ENCODE peak calls at places on chromosomes 7 and 10, in five cellular contexts. L, V, T, E and K are unnamed samples.

GRCh38 chr7:116812905-116813304 is 49.5 kb upstream of the CAPZA2 start:
- DNase-seq in E (no peak), L (no peak), V (no peak), T (no peak), K (no peak)

GRCh38 chr10:122263971-122264370 is 7.1 kb upstream of the BTBD16 start:
- DNase-seq in E (no peak), V (no peak), L (no peak), T (no peak), K (peak; percentile 52)

GRCh38 chr7:75844158-75844557 is 30.6 kb upstream of the CCL24 start:
- DNase-seq in L (no peak), T (no peak), V (no peak), E (no peak), K (no peak)

GRCh38 chr10:133312769-133313145 is 4.0 kb downstream of the ZNF511 start:
- DNase-seq in E (no peak), T (no peak), L (no peak), V (no peak), K (no peak)

GRCh38 chr10:130043491-130043890 is 67.1 kb downstream of the C10orf143 start:
- DNase-seq in T (no peak), E (no peak), V (peak; percentile 37), L (no peak), K (no peak)

GRCh38 chr10:84412482-84412881 is 84.1 kb downstream of the CCSER2 start:
- DNase-seq in E (no peak), V (no peak), T (no peak), L (no peak), K (no peak)

GRCh38 chr10:45353176-45353575 is 20.8 kb upstream of the ALOX5 start:
- DNase-seq in V (no peak), E (no peak), L (peak; percentile 39), T (no peak), K (no peak)

GRCh38 chr7:157302314-157302711 is 34.5 kb upstream of the DNAJB6 start:
- DNase-seq in E (peak; percentile 66), V (peak; percentile 86), L (peak; percentile 77), T (peak; percentile 49), K (peak; percentile 93)

GRCh38 chr7:156493942-156494341 is 146.6 kb upstream of the RNF32 start:
- DNase-seq in E (no peak), T (no peak), V (no peak), L (no peak), K (no peak)

GRCh38 chr10:133237241-133238065 is at the start of gene VENTX:
- DNase-seq in E (no peak), V (no peak), L (no peak), T (no peak), K (no peak)

GRCh38 chr10:99685232-99686041 is 26.1 kb downstream of the ENTPD7 start:
- DNase-seq in E (no peak), V (no peak), L (peak; percentile 64), T (no peak), K (no peak)

GRCh38 chr10:108653466-108653865 is 1269.8 kb downstream of the XPNPEP1 start:
- DNase-seq in T (no peak), V (no peak), E (no peak), L (no peak), K (no peak)

GRCh38 chr10:50244201-50244600 is 7.1 kb downstream of the ASAH2 start:
- DNase-seq in T (no peak), E (no peak), V (no peak), L (no peak), K (no peak)

GRCh38 chr7:78490526-78490925 is 692.0 kb downstream of the PHTF2 start:
- DNase-seq in E (no peak), T (no peak), V (no peak), L (no peak), K (no peak)

GRCh38 chr7:30470783-30471182 is 7.8 kb downstream of the NOD1 start:
- DNase-seq in V (no peak), T (no peak), E (peak; percentile 77), L (no peak), K (peak; percentile 68)

GRCh38 chr7:127644484-127644883 is 7.5 kb upstream of the SND1 start:
- DNase-seq in V (no peak), E (no peak), T (no peak), L (no peak), K (no peak)

DNA sequence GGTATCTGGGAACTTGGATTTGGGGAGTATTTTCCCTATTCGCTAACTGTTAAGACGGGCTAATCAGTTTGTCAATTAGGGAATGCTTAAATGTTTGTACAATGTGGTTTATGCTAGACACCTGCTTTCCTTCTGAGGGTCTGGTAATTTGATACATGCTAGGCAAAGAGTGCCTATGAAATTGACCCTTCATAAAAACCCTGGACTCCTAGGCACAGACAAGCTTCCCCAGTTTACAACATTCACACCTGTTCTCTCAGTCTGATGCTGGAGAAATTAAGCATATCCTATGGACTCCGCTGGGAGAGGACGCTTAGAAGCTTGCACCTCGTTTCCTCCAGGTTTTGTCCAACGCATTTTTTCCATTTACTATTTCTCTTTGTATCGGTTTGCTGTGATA is 38.2 kb upstream of the NANOS1 start:
- DNase-seq in V (no peak), T (no peak), L (no peak), E (no peak), K (no peak)
- H3K4me3 ChIP-seq in V (no peak overlapping the region), T (no peak overlapping the region), L (no peak overlapping the region), E (no peak overlapping the region), K (no peak overlapping the region)

GRCh38 chr7:27170936-27171635 is 3.0 kb downstream of the HOXA10 start:
- DNase-seq in T (no peak), L (no peak), E (no peak), V (peak; percentile 31), K (no peak)

GRCh38 chr7:27172388-27172774 is 1.7 kb downstream of the HOXA10 start:
- DNase-seq in V (peak; percentile 32), L (no peak), E (no peak), T (no peak), K (no peak)

GRCh38 chr7:27171636-27172387 is 2.3 kb downstream of the HOXA10 start:
- DNase-seq in E (no peak), L (no peak), T (no peak), V (peak; percentile 55), K (no peak)

GRCh38 chr7:27169658-27170493 is 4.2 kb downstream of the HOXA10 start:
- DNase-seq in E (peak; percentile 17), V (peak; percentile 62), L (no peak), T (no peak), K (peak; percentile 81)

GRCh38 chr7:27170494-27170811 is 3.7 kb downstream of the HOXA10 start:
- DNase-seq in V (no peak), E (no peak), T (no peak), L (no peak), K (peak; percentile 83)
- H3K4me1 ChIP-seq in V (peaks cover 37% of the 10 kb centered on the region), E (peaks cover 21% of the 10 kb centered on the region), T (no peaks in the 10 kb centered on the region), L (no peaks in the 10 kb centered on the region), K (peaks cover 62% of the 10 kb centered on the region)

GRCh38 chr10:96828609-96829008 is 3.5 kb upstream of the LCOR start:
- DNase-seq in E (no peak), T (no peak), V (no peak), L (no peak), K (no peak)

GRCh38 chr10:96830511-96831199 is 1.4 kb upstream of the LCOR start:
- DNase-seq in T (peak; percentile 27), E (no peak), V (no peak), L (peak; percentile 91), K (no peak)

GRCh38 chr10:96831200-96831866 is 765 bp upstream of the LCOR start:
- DNase-seq in T (no peak), E (no peak), L (no peak), V (no peak), K (no peak)

GRCh38 chr10:96829029-96829773 is 2.9 kb upstream of the LCOR start:
- DNase-seq in L (no peak), E (no peak), V (no peak), T (no peak), K (no peak)

DNA sequence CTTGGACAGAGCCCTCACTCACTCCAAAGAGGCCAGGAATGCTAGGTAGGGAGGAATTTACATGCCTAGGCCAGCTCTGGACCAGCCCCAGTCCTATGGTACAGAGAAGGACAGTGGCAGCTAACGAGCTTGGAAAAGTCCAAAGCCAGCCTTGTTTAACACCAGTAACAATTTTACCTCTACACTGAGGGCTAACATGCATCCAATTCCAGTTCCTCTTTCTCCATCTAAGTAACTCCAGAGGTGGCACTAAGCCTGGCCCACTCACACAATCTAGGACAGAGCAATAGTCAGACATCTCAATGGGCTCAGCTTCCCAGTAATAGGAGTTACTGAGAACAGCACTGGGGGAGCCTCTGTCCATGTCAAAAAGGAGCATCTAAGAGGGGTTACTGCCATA is 5.7 kb upstream of the LCOR start:
- DNase-seq in L (no peak), V (no peak), T (no peak), E (no peak), K (no peak)
- H3K4me3 ChIP-seq in L (no peak overlapping the region), V (no peak overlapping the region), T (no peak overlapping the region), E (no peak overlapping the region), K (no peak overlapping the region)

GRCh38 chr7:120993575-120994191 is 5.2 kb downstream of the CPED1 start:
- DNase-seq in L (no peak), T (no peak), V (no peak), E (no peak), K (no peak)

GRCh38 chr7:120994512-120995363 is 6.2 kb downstream of the CPED1 start:
- DNase-seq in T (no peak), E (no peak), L (no peak), V (no peak), K (no peak)

GRCh38 chr7:120991570-120991969 is 3.1 kb downstream of the CPED1 start:
- DNase-seq in L (no peak), E (no peak), T (no peak), V (no peak), K (no peak)

GRCh38 chr7:120992272-120993010 is 3.9 kb downstream of the CPED1 start:
- DNase-seq in L (no peak), E (no peak), T (no peak), V (no peak), K (no peak)

GRCh38 chr7:120993011-120993574 is 4.6 kb downstream of the CPED1 start:
- DNase-seq in L (no peak), E (no peak), T (no peak), V (no peak), K (no peak)
- H3K4me1 ChIP-seq in L (peaks cover 35% of the 10 kb centered on the region), E (peaks cover 55% of the 10 kb centered on the region), T (peaks cover 35% of the 10 kb centered on the region), V (peaks cover 26% of the 10 kb centered on the region), K (peaks cover 50% of the 10 kb centered on the region)

DNA sequence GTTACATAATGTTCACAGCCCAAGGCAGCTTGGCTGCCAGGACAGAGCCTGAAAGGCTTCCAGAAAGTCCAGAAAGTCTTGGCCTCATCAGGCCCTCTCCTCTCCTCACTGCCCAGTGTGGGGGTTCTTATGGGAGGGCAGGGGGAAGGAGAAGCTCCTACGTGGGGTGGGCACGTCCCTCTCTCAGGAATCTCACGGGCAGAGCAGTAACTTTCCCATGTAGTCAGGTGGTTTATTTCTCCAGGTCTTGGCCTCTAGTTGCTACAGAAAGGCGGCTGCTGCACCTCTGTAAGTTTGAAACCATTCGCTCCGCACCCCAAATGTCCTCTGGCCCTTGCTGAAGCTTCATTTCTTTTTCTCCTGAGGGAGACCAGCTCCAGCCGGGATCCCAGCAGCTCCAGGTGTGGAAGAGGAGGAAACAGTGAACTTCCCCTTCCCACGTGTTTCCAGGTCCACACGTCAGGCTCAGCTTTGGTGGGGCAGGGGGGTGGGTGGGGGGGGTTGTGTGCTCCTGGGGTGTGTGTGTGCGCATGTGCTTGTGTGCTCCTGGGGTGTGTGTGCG is 320.3 kb downstream of the WDR37 start:
- DNase-seq in E (no peak), V (no peak), T (peak; percentile 21), L (no peak), K (no peak)
- H3K4me3 ChIP-seq in E (no peak overlapping the region), V (no peak overlapping the region), T (no peak overlapping the region), L (no peak overlapping the region), K (no peak overlapping the region)